ENCODE peak calls at places on chromosomes 2 and 18, in eight cellular contexts. One of them, this sample, is unnamed.

GRCh38 chr18:9711361-9712129 is 3.4 kb downstream of the RAB31 start:
- DNase-seq in psoas muscle: no peak
- DNase-seq in anterior cingulate cortex: no peak
- DNase-seq in NCI-H460: no peak
- DNase-seq in AG20443: no peak
- DNase-seq in frontal cortex: no peak
- DNase-seq in iPS-NIHi11: no peak
- DNase-seq in stimulated activated naive CD4-positive, alpha-beta T cell: no peak
- DNase-seq in this sample: no peak

GRCh38 chr18:76246579-76246978 is 248.5 kb downstream of the ZNF516 start:
- DNase-seq in psoas muscle: no peak
- DNase-seq in anterior cingulate cortex: no peak
- DNase-seq in NCI-H460: no peak
- DNase-seq in AG20443: no peak
- DNase-seq in frontal cortex: no peak
- DNase-seq in iPS-NIHi11: no peak
- DNase-seq in stimulated activated naive CD4-positive, alpha-beta T cell: no peak
- DNase-seq in this sample: no peak

GRCh38 chr2:18626256-18626668 is 36.9 kb upstream of the NT5C1B start:
- DNase-seq in psoas muscle: no peak
- DNase-seq in anterior cingulate cortex: no peak
- DNase-seq in NCI-H460: no peak
- DNase-seq in AG20443: peak
- DNase-seq in frontal cortex: no peak
- DNase-seq in iPS-NIHi11: no peak
- DNase-seq in stimulated activated naive CD4-positive, alpha-beta T cell: no peak
- DNase-seq in this sample: no peak

GRCh38 chr2:40751981-40752380 is 300.1 kb upstream of the SLC8A1 start:
- DNase-seq in psoas muscle: no peak
- DNase-seq in anterior cingulate cortex: no peak
- DNase-seq in NCI-H460: no peak
- DNase-seq in AG20443: peak
- DNase-seq in frontal cortex: no peak
- DNase-seq in iPS-NIHi11: no peak
- DNase-seq in stimulated activated naive CD4-positive, alpha-beta T cell: no peak
- DNase-seq in this sample: no peak

GRCh38 chr2:240586919-240587800 is 626 bp downstream of the CAPN10 start:
- DNase-seq in psoas muscle: no peak
- DNase-seq in anterior cingulate cortex: no peak
- DNase-seq in NCI-H460: no peak
- DNase-seq in AG20443: peak
- DNase-seq in frontal cortex: no peak
- DNase-seq in iPS-NIHi11: peak
- DNase-seq in stimulated activated naive CD4-positive, alpha-beta T cell: peak
- DNase-seq in this sample: no peak

GRCh38 chr2:189576361-189576760 is 4.2 kb downstream of the SLC40A1 start:
- DNase-seq in psoas muscle: peak
- DNase-seq in anterior cingulate cortex: no peak
- DNase-seq in NCI-H460: no peak
- DNase-seq in AG20443: no peak
- DNase-seq in frontal cortex: no peak
- DNase-seq in iPS-NIHi11: no peak
- DNase-seq in stimulated activated naive CD4-positive, alpha-beta T cell: no peak
- DNase-seq in this sample: no peak

GRCh38 chr2:96142217-96143113 is 2.8 kb downstream of the DUSP2 start:
- DNase-seq in psoas muscle: no peak
- DNase-seq in anterior cingulate cortex: no peak
- DNase-seq in NCI-H460: no peak
- DNase-seq in AG20443: no peak
- DNase-seq in frontal cortex: no peak
- DNase-seq in iPS-NIHi11: no peak
- DNase-seq in stimulated activated naive CD4-positive, alpha-beta T cell: no peak
- DNase-seq in this sample: no peak

GRCh38 chr2:57330447-57330846 is 716.2 kb upstream of the VRK2 start:
- DNase-seq in psoas muscle: no peak
- DNase-seq in anterior cingulate cortex: no peak
- DNase-seq in NCI-H460: peak
- DNase-seq in AG20443: no peak
- DNase-seq in frontal cortex: no peak
- DNase-seq in iPS-NIHi11: peak
- DNase-seq in stimulated activated naive CD4-positive, alpha-beta T cell: no peak
- DNase-seq in this sample: no peak

GRCh38 chr2:188576657-188577056 is 285.0 kb downstream of the GULP1 start:
- DNase-seq in psoas muscle: no peak
- DNase-seq in anterior cingulate cortex: no peak
- DNase-seq in NCI-H460: no peak
- DNase-seq in AG20443: no peak
- DNase-seq in frontal cortex: no peak
- DNase-seq in iPS-NIHi11: no peak
- DNase-seq in stimulated activated naive CD4-positive, alpha-beta T cell: no peak
- DNase-seq in this sample: no peak

GRCh38 chr2:111101592-111101991 is 19.1 kb upstream of the BCL2L11 start:
- DNase-seq in psoas muscle: no peak
- DNase-seq in anterior cingulate cortex: no peak
- DNase-seq in NCI-H460: no peak
- DNase-seq in AG20443: no peak
- DNase-seq in frontal cortex: no peak
- DNase-seq in iPS-NIHi11: no peak
- DNase-seq in stimulated activated naive CD4-positive, alpha-beta T cell: no peak
- DNase-seq in this sample: no peak

GRCh38 chr2:111670776-111671175 is 213.2 kb downstream of the ANAPC1 start:
- DNase-seq in psoas muscle: no peak
- DNase-seq in anterior cingulate cortex: no peak
- DNase-seq in NCI-H460: no peak
- DNase-seq in AG20443: no peak
- DNase-seq in frontal cortex: no peak
- DNase-seq in iPS-NIHi11: no peak
- DNase-seq in stimulated activated naive CD4-positive, alpha-beta T cell: no peak
- DNase-seq in this sample: no peak

GRCh38 chr2:241153616-241154015 is 3.3 kb downstream of the PPP1R7 start:
- DNase-seq in psoas muscle: no peak
- DNase-seq in anterior cingulate cortex: no peak
- DNase-seq in NCI-H460: no peak
- DNase-seq in AG20443: no peak
- DNase-seq in frontal cortex: no peak
- DNase-seq in iPS-NIHi11: no peak
- DNase-seq in stimulated activated naive CD4-positive, alpha-beta T cell: no peak
- DNase-seq in this sample: no peak

GRCh38 chr2:144464730-144465129 is 55.2 kb downstream of the ZEB2 start:
- DNase-seq in psoas muscle: no peak
- DNase-seq in anterior cingulate cortex: no peak
- DNase-seq in NCI-H460: no peak
- DNase-seq in AG20443: no peak
- DNase-seq in frontal cortex: no peak
- DNase-seq in iPS-NIHi11: no peak
- DNase-seq in stimulated activated naive CD4-positive, alpha-beta T cell: no peak
- DNase-seq in this sample: no peak

GRCh38 chr2:66441651-66442365 is 6.9 kb downstream of the MEIS1 start:
- DNase-seq in psoas muscle: no peak
- DNase-seq in anterior cingulate cortex: no peak
- DNase-seq in NCI-H460: no peak
- DNase-seq in AG20443: no peak
- DNase-seq in frontal cortex: no peak
- DNase-seq in iPS-NIHi11: no peak
- DNase-seq in stimulated activated naive CD4-positive, alpha-beta T cell: no peak
- DNase-seq in this sample: peak

GRCh38 chr2:118902279-118903028 is 39.5 kb upstream of the MARCO start:
- DNase-seq in psoas muscle: no peak
- DNase-seq in anterior cingulate cortex: no peak
- DNase-seq in NCI-H460: no peak
- DNase-seq in AG20443: no peak
- DNase-seq in frontal cortex: no peak
- DNase-seq in iPS-NIHi11: no peak
- DNase-seq in stimulated activated naive CD4-positive, alpha-beta T cell: peak
- DNase-seq in this sample: no peak

GRCh38 chr2:50720695-50721314 is 311.1 kb downstream of the NRXN1 start:
- DNase-seq in psoas muscle: no peak
- DNase-seq in anterior cingulate cortex: no peak
- DNase-seq in NCI-H460: no peak
- DNase-seq in AG20443: no peak
- DNase-seq in frontal cortex: no peak
- DNase-seq in iPS-NIHi11: peak
- DNase-seq in stimulated activated naive CD4-positive, alpha-beta T cell: no peak
- DNase-seq in this sample: peak

GRCh38 chr2:54065411-54065810 is 50.0 kb upstream of the ACYP2 start:
- DNase-seq in psoas muscle: no peak
- DNase-seq in anterior cingulate cortex: peak
- DNase-seq in NCI-H460: no peak
- DNase-seq in AG20443: peak
- DNase-seq in frontal cortex: no peak
- DNase-seq in iPS-NIHi11: no peak
- DNase-seq in stimulated activated naive CD4-positive, alpha-beta T cell: no peak
- DNase-seq in this sample: no peak

GRCh38 chr2:65232636-65233035 is 5.0 kb downstream of the ACTR2 start:
- DNase-seq in psoas muscle: no peak
- DNase-seq in anterior cingulate cortex: no peak
- DNase-seq in NCI-H460: no peak
- DNase-seq in AG20443: peak
- DNase-seq in frontal cortex: no peak
- DNase-seq in iPS-NIHi11: no peak
- DNase-seq in stimulated activated naive CD4-positive, alpha-beta T cell: no peak
- DNase-seq in this sample: no peak

GRCh38 chr2:172226244-172227061 is 123.8 kb upstream of the DLX2 start:
- DNase-seq in psoas muscle: no peak
- DNase-seq in anterior cingulate cortex: no peak
- DNase-seq in NCI-H460: peak
- DNase-seq in AG20443: no peak
- DNase-seq in frontal cortex: no peak
- DNase-seq in iPS-NIHi11: no peak
- DNase-seq in stimulated activated naive CD4-positive, alpha-beta T cell: peak
- DNase-seq in this sample: no peak

GRCh38 chr2:76444732-76445131 is 734.0 kb upstream of the GCFC2 start:
- DNase-seq in psoas muscle: no peak
- DNase-seq in anterior cingulate cortex: no peak
- DNase-seq in NCI-H460: no peak
- DNase-seq in AG20443: no peak
- DNase-seq in frontal cortex: no peak
- DNase-seq in iPS-NIHi11: no peak
- DNase-seq in stimulated activated naive CD4-positive, alpha-beta T cell: no peak
- DNase-seq in this sample: no peak

GRCh38 chr18:23235336-23235735 is 100.1 kb downstream of the CABLES1 start:
- DNase-seq in psoas muscle: no peak
- DNase-seq in anterior cingulate cortex: no peak
- DNase-seq in NCI-H460: no peak
- DNase-seq in AG20443: no peak
- DNase-seq in frontal cortex: no peak
- DNase-seq in iPS-NIHi11: no peak
- DNase-seq in stimulated activated naive CD4-positive, alpha-beta T cell: no peak
- DNase-seq in this sample: no peak